ENCODE peak calls at places on chromosomes 5 and 9, in five cellular contexts. One of them, this sample, is unnamed.
A peak's percentile ranks its signal among the peaks of the same experiment; 100 is the strongest.

GRCh38 chr5:53200309-53200708 is 90.8 kb upstream of the MOCS2 start:
- DNase-seq in suprapubic skin: no peak
- DNase-seq in prostate gland: no peak
- DNase-seq in GM12891: no peak
- DNase-seq in stomach: no peak
- DNase-seq in this sample: no peak

GRCh38 chr5:142235870-142236672 is 88.8 kb downstream of the SPRY4 start:
- DNase-seq in suprapubic skin: no peak
- DNase-seq in prostate gland: no peak
- DNase-seq in GM12891: no peak
- DNase-seq in stomach: no peak
- DNase-seq in this sample: no peak

GRCh38 chr5:180602481-180603075 is 11.3 kb upstream of the SCGB3A1 start:
- DNase-seq in suprapubic skin: no peak
- DNase-seq in prostate gland: no peak
- DNase-seq in GM12891: peak; percentile 11
- DNase-seq in stomach: no peak
- DNase-seq in this sample: no peak

GRCh38 chr5:168409601-168410458 is 76.4 kb upstream of the RARS1 start:
- DNase-seq in suprapubic skin: no peak
- DNase-seq in prostate gland: no peak
- DNase-seq in GM12891: no peak
- DNase-seq in stomach: no peak
- DNase-seq in this sample: peak; percentile 68

GRCh38 chr9:127707766-127708165 is 978 bp downstream of the CFAP157 start:
- DNase-seq in suprapubic skin: no peak
- DNase-seq in prostate gland: no peak
- DNase-seq in GM12891: peak; percentile 62
- DNase-seq in stomach: no peak
- DNase-seq in this sample: no peak

GRCh38 chr9:132798817-132799790 is 79.0 kb downstream of the AK8 start:
- DNase-seq in suprapubic skin: no peak
- DNase-seq in prostate gland: peak; percentile 12
- DNase-seq in GM12891: no peak
- DNase-seq in stomach: peak; percentile 68
- DNase-seq in this sample: no peak

GRCh38 chr9:16885896-16886295 is 15.4 kb upstream of the BNC2 start:
- DNase-seq in suprapubic skin: no peak
- DNase-seq in prostate gland: no peak
- DNase-seq in GM12891: no peak
- DNase-seq in stomach: no peak
- DNase-seq in this sample: no peak

GRCh38 chr9:21833090-21833801 is 30.8 kb downstream of the MTAP start:
- DNase-seq in suprapubic skin: no peak
- DNase-seq in prostate gland: no peak
- DNase-seq in GM12891: no peak
- DNase-seq in stomach: no peak
- DNase-seq in this sample: peak; percentile 84

GRCh38 chr5:67577424-67577823 is 380.8 kb upstream of the CD180 start:
- DNase-seq in suprapubic skin: no peak
- DNase-seq in prostate gland: no peak
- DNase-seq in GM12891: no peak
- DNase-seq in stomach: no peak
- DNase-seq in this sample: no peak

GRCh38 chr9:108536836-108537601 is 318.8 kb downstream of the ACTL7B start:
- DNase-seq in suprapubic skin: no peak
- DNase-seq in prostate gland: no peak
- DNase-seq in GM12891: no peak
- DNase-seq in stomach: no peak
- DNase-seq in this sample: no peak

GRCh38 chr5:113806823-113807222 is 293.3 kb downstream of the YTHDC2 start:
- DNase-seq in suprapubic skin: no peak
- DNase-seq in prostate gland: no peak
- DNase-seq in GM12891: no peak
- DNase-seq in stomach: no peak
- DNase-seq in this sample: no peak

GRCh38 chr5:1047332-1047965 is 38.8 kb downstream of the NKD2 start:
- DNase-seq in suprapubic skin: peak; percentile 13
- DNase-seq in prostate gland: no peak
- DNase-seq in GM12891: no peak
- DNase-seq in stomach: no peak
- DNase-seq in this sample: no peak

GRCh38 chr9:135678236-135679017 is 15.3 kb downstream of the LCN9 start:
- DNase-seq in suprapubic skin: no peak
- DNase-seq in prostate gland: no peak
- DNase-seq in GM12891: no peak
- DNase-seq in stomach: no peak
- DNase-seq in this sample: no peak

GRCh38 chr9:29449294-29449693 is 1876.0 kb upstream of the C9orf72 start:
- DNase-seq in suprapubic skin: no peak
- DNase-seq in prostate gland: no peak
- DNase-seq in GM12891: no peak
- DNase-seq in stomach: no peak
- DNase-seq in this sample: no peak

GRCh38 chr5:39532511-39532910 is 107.7 kb upstream of the DAB2 start:
- DNase-seq in suprapubic skin: no peak
- DNase-seq in prostate gland: no peak
- DNase-seq in GM12891: no peak
- DNase-seq in stomach: no peak
- DNase-seq in this sample: no peak

GRCh38 chr9:132350861-132351315 is 3.9 kb downstream of the SETX start:
- DNase-seq in suprapubic skin: no peak
- DNase-seq in prostate gland: no peak
- DNase-seq in GM12891: no peak
- DNase-seq in stomach: no peak
- DNase-seq in this sample: no peak

GRCh38 chr5:31218978-31219377 is 25.5 kb downstream of the CDH6 start:
- DNase-seq in suprapubic skin: no peak
- DNase-seq in prostate gland: no peak
- DNase-seq in GM12891: no peak
- DNase-seq in stomach: no peak
- DNase-seq in this sample: no peak

GRCh38 chr5:110048508-110048907 is 358.8 kb downstream of the MAN2A1 start:
- DNase-seq in suprapubic skin: no peak
- DNase-seq in prostate gland: no peak
- DNase-seq in GM12891: no peak
- DNase-seq in stomach: no peak
- DNase-seq in this sample: no peak

GRCh38 chr9:135282001-135282731 is 194.7 kb downstream of the OLFM1 start:
- DNase-seq in suprapubic skin: no peak
- DNase-seq in prostate gland: peak; percentile 84
- DNase-seq in GM12891: no peak
- DNase-seq in stomach: peak; percentile 89
- DNase-seq in this sample: no peak

GRCh38 chr5:142779163-142779562 is 9.0 kb downstream of the ARHGAP26 start:
- DNase-seq in suprapubic skin: no peak
- DNase-seq in prostate gland: peak; percentile 24
- DNase-seq in GM12891: no peak
- DNase-seq in stomach: no peak
- DNase-seq in this sample: no peak

GRCh38 chr9:97440160-97440559 is 28.3 kb downstream of the TDRD7 start:
- DNase-seq in suprapubic skin: no peak
- DNase-seq in prostate gland: no peak
- DNase-seq in GM12891: no peak
- DNase-seq in stomach: no peak
- DNase-seq in this sample: no peak

GRCh38 chr9:134344068-134344820 is 18.0 kb downstream of the RXRA start:
- DNase-seq in suprapubic skin: no peak
- DNase-seq in prostate gland: no peak
- DNase-seq in GM12891: peak; percentile 67
- DNase-seq in stomach: no peak
- DNase-seq in this sample: peak; percentile 87

GRCh38 chr5:59177644-59178043 is 594.8 kb downstream of the RAB3C start:
- DNase-seq in suprapubic skin: no peak
- DNase-seq in prostate gland: no peak
- DNase-seq in GM12891: no peak
- DNase-seq in stomach: no peak
- DNase-seq in this sample: no peak

GRCh38 chr9:132986114-132986513 is 7.6 kb downstream of the GFI1B start:
- DNase-seq in suprapubic skin: no peak
- DNase-seq in prostate gland: no peak
- DNase-seq in GM12891: no peak
- DNase-seq in stomach: no peak
- DNase-seq in this sample: no peak

GRCh38 chr9:89676281-89676680 is 71.5 kb downstream of the GADD45G start:
- DNase-seq in suprapubic skin: no peak
- DNase-seq in prostate gland: peak; percentile 79
- DNase-seq in GM12891: no peak
- DNase-seq in stomach: peak; percentile 97
- DNase-seq in this sample: no peak

GRCh38 chr9:21969011-21969935 is 24.9 kb downstream of the CDKN2A start:
- DNase-seq in suprapubic skin: no peak
- DNase-seq in prostate gland: no peak
- DNase-seq in GM12891: no peak
- DNase-seq in stomach: no peak
- DNase-seq in this sample: no peak

GRCh38 chr5:135557034-135557838 is 21.5 kb upstream of the NEUROG1 start:
- DNase-seq in suprapubic skin: no peak
- DNase-seq in prostate gland: no peak
- DNase-seq in GM12891: no peak
- DNase-seq in stomach: no peak
- DNase-seq in this sample: peak; percentile 40

GRCh38 chr9:121213136-121213806 is 11.6 kb upstream of the RAB14 start:
- DNase-seq in suprapubic skin: peak; percentile 91
- DNase-seq in prostate gland: peak; percentile 86
- DNase-seq in GM12891: peak; percentile 30
- DNase-seq in stomach: peak; percentile 93
- DNase-seq in this sample: peak; percentile 92
- TF ChIP-seq POLR2AphosphoS5 in suprapubic skin: no peak
- TF ChIP-seq POLR2AphosphoS5 in prostate gland: peak; percentile 67
- TF ChIP-seq POLR2AphosphoS5 in GM12891: no peak
- TF ChIP-seq POLR2AphosphoS5 in stomach: peak; percentile 85
- TF ChIP-seq POLR2AphosphoS5 in this sample: peak; percentile 63

GRCh38 chr5:15492545-15492944 is 7.4 kb upstream of the FBXL7 start:
- DNase-seq in suprapubic skin: no peak
- DNase-seq in prostate gland: no peak
- DNase-seq in GM12891: no peak
- DNase-seq in stomach: no peak
- DNase-seq in this sample: no peak
- TF ChIP-seq POLR2AphosphoS5 in suprapubic skin: no peak
- TF ChIP-seq POLR2AphosphoS5 in prostate gland: no peak
- TF ChIP-seq POLR2AphosphoS5 in GM12891: no peak
- TF ChIP-seq POLR2AphosphoS5 in stomach: no peak
- TF ChIP-seq POLR2AphosphoS5 in this sample: no peak

GRCh38 chr5:172901012-172901780 is 58.0 kb upstream of the RPL26L1 start:
- DNase-seq in suprapubic skin: no peak
- DNase-seq in prostate gland: no peak
- DNase-seq in GM12891: no peak
- DNase-seq in stomach: peak; percentile 74
- DNase-seq in this sample: no peak
- TF ChIP-seq POLR2AphosphoS5 in suprapubic skin: no peak
- TF ChIP-seq POLR2AphosphoS5 in prostate gland: peak; percentile 40
- TF ChIP-seq POLR2AphosphoS5 in GM12891: no peak
- TF ChIP-seq POLR2AphosphoS5 in stomach: peak; percentile 78
- TF ChIP-seq POLR2AphosphoS5 in this sample: no peak

GRCh38 chr9:36101916-36102741 is 34.4 kb upstream of the GLIPR2 start:
- DNase-seq in suprapubic skin: no peak
- DNase-seq in prostate gland: peak; percentile 41
- DNase-seq in GM12891: no peak
- DNase-seq in stomach: no peak
- DNase-seq in this sample: no peak
- TF ChIP-seq POLR2AphosphoS5 in suprapubic skin: no peak
- TF ChIP-seq POLR2AphosphoS5 in prostate gland: peak; percentile 72
- TF ChIP-seq POLR2AphosphoS5 in GM12891: no peak
- TF ChIP-seq POLR2AphosphoS5 in stomach: no peak
- TF ChIP-seq POLR2AphosphoS5 in this sample: no peak

GRCh38 chr5:172454355-172455086 is at the start of gene SH3PXD2B:
- DNase-seq in suprapubic skin: peak; percentile 85
- DNase-seq in prostate gland: peak; percentile 39
- DNase-seq in GM12891: peak; percentile 51
- DNase-seq in stomach: peak; percentile 63
- DNase-seq in this sample: peak; percentile 81

GRCh38 chr5:172453986-172454354 is 355 bp downstream of the SH3PXD2B start:
- DNase-seq in suprapubic skin: no peak
- DNase-seq in prostate gland: no peak
- DNase-seq in GM12891: no peak
- DNase-seq in stomach: no peak
- DNase-seq in this sample: no peak

GRCh38 chr5:172451771-172452197 is 2.5 kb downstream of the SH3PXD2B start:
- DNase-seq in suprapubic skin: no peak
- DNase-seq in prostate gland: no peak
- DNase-seq in GM12891: no peak
- DNase-seq in stomach: peak; percentile 21
- DNase-seq in this sample: peak; percentile 49

GRCh38 chr5:172452398-172453205 is 1.7 kb downstream of the SH3PXD2B start:
- DNase-seq in suprapubic skin: no peak
- DNase-seq in prostate gland: peak; percentile 51
- DNase-seq in GM12891: no peak
- DNase-seq in stomach: peak; percentile 31
- DNase-seq in this sample: peak; percentile 13

DNA sequence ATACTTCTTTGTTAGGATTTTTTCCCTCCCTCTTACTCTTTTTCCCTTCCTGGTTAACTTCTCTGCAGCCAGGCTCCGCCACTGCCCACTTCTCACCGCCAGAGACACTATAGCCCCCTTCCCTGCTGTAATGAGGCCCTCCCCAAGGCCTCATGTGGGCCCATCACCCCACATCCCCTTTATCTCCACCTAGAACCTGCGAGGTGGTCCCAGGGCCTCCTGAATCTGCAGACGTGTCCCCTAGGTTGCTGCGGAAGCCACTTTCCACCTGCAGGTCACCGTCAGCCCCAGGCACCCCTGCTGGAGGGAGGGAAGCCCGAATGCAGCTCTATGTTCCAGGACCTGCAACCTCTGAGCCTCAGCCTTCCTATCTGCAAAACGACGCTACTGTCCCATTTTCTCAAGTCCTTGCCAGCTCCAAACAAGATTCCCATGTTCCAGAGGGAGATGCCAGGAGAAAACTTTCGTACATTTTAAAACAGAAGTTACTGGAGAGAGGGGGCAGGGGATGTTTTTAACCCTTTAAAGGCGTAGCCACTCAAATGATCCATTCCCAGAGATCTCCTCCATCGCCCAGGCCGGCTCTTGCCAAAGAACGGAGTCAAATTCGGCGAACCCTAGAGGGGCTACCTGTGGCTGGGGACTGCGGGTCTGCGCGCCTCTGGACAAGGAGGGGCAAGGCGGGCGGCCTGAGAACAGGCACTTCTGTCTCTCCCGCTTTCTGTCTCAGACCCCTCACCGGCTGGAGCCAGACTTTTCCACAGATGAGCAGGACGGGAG is 929 bp downstream of the SH3PXD2B start:
- DNase-seq in suprapubic skin: peak; percentile 79
- DNase-seq in prostate gland: no peak
- DNase-seq in GM12891: no peak
- DNase-seq in stomach: peak; percentile 34
- DNase-seq in this sample: no peak
- TF ChIP-seq POLR2AphosphoS5 in suprapubic skin: no peak
- TF ChIP-seq POLR2AphosphoS5 in prostate gland: no peak
- TF ChIP-seq POLR2AphosphoS5 in GM12891: no peak
- TF ChIP-seq POLR2AphosphoS5 in stomach: no peak
- TF ChIP-seq POLR2AphosphoS5 in this sample: no peak

GRCh38 chr5:79030663-79031480 is 38.6 kb downstream of the DMGDH start:
- DNase-seq in suprapubic skin: no peak
- DNase-seq in prostate gland: no peak
- DNase-seq in GM12891: no peak
- DNase-seq in stomach: no peak
- DNase-seq in this sample: no peak
- TF ChIP-seq POLR2AphosphoS5 in suprapubic skin: no peak
- TF ChIP-seq POLR2AphosphoS5 in prostate gland: no peak
- TF ChIP-seq POLR2AphosphoS5 in GM12891: no peak
- TF ChIP-seq POLR2AphosphoS5 in stomach: no peak
- TF ChIP-seq POLR2AphosphoS5 in this sample: no peak